ENCODE peak calls at places on chromosomes 2 and 18, in four cellular contexts. I, U, N and G are unnamed samples. For H3K9me3, the result is how much of the 10 kb centered on the place peaks cover.

GRCh38 chr18:4074647-4075046 is 380.5 kb downstream of the DLGAP1 start:
- DNase-seq in I (peak), U (no peak), N (no peak), G (no peak)

GRCh38 chr2:230757476-230757875 is 44.8 kb downstream of the CAB39 start:
- DNase-seq in I (peak), U (no peak), N (peak), G (no peak)

GRCh38 chr2:111209045-111209514 is 88.4 kb downstream of the BCL2L11 start:
- DNase-seq in I (peak), U (no peak), N (peak), G (no peak)

GRCh38 chr2:178279636-178280035 is 85.3 kb downstream of the OSBPL6 start:
- DNase-seq in I (no peak), U (no peak), N (no peak), G (no peak)

GRCh38 chr18:45865466-45865865 is 40.0 kb downstream of the SIGLEC15 start:
- DNase-seq in I (no peak), U (no peak), N (no peak), G (no peak)

GRCh38 chr18:61582205-61582710 is 249.0 kb downstream of the CDH20 start:
- DNase-seq in I (no peak), U (no peak), N (no peak), G (no peak)

GRCh38 chr2:121236101-121236640 is 48.8 kb downstream of the TFCP2L1 start:
- DNase-seq in I (no peak), U (no peak), N (no peak), G (peak)

GRCh38 chr2:172095146-172095904 is 7.4 kb downstream of the DLX2 start:
- DNase-seq in I (peak), U (peak), N (peak), G (peak)

GRCh38 chr2:234741976-234742375 is 209.8 kb upstream of the SH3BP4 start:
- DNase-seq in I (peak), U (no peak), N (no peak), G (no peak)

GRCh38 chr2:235533203-235533602 is 39.4 kb downstream of the AGAP1 start:
- DNase-seq in I (no peak), U (no peak), N (no peak), G (no peak)

GRCh38 chr2:236866542-236867340 is 218.9 kb upstream of the COPS8 start:
- DNase-seq in I (no peak), U (no peak), N (no peak), G (no peak)

GRCh38 chr2:219019436-219019835 is 21.9 kb downstream of the CFAP65 start:
- DNase-seq in I (no peak), U (no peak), N (no peak), G (peak)

GRCh38 chr18:74990563-74991081 is 218.3 kb downstream of the PTGR3 start:
- DNase-seq in I (peak), U (no peak), N (peak), G (no peak)

GRCh38 chr2:40343904-40344303 is 108.0 kb downstream of the SLC8A1 start:
- DNase-seq in I (peak), U (peak), N (peak), G (no peak)

GRCh38 chr2:3769766-3770165 is 66.4 kb downstream of the DCDC2C start:
- DNase-seq in I (peak), U (no peak), N (no peak), G (no peak)

GRCh38 chr2:195636890-195637289 is 20.1 kb upstream of the SLC39A10 start:
- DNase-seq in I (peak), U (no peak), N (no peak), G (no peak)

GRCh38 chr2:85191157-85191556 is 58.0 kb downstream of the TCF7L1 start:
- DNase-seq in I (no peak), U (no peak), N (no peak), G (no peak)

GRCh38 chr2:77767388-77768076 is 245.4 kb upstream of the LRRTM4 start:
- DNase-seq in I (no peak), U (no peak), N (no peak), G (no peak)

GRCh38 chr18:23822590-23823385 is 133.5 kb downstream of the LAMA3 start:
- DNase-seq in I (peak), U (no peak), N (no peak), G (no peak)

GRCh38 chr18:48455555-48456478 is 46.6 kb upstream of the ZBTB7C start:
- DNase-seq in I (peak), U (no peak), N (peak), G (peak)

GRCh38 chr2:9095690-9096089 is 92.2 kb upstream of the MBOAT2 start:
- DNase-seq in I (peak), U (no peak), N (peak), G (peak)

GRCh38 chr18:32049393-32050161 is 31.0 kb downstream of the RNF125 start:
- DNase-seq in I (no peak), U (peak), N (no peak), G (no peak)

GRCh38 chr2:73944714-73945113 is 18.0 kb downstream of the DGUOK start:
- DNase-seq in I (no peak), U (no peak), N (no peak), G (no peak)

GRCh38 chr2:232385660-232386489 is 7.3 kb downstream of the ALPP start:
- DNase-seq in I (peak), U (peak), N (peak), G (no peak)

GRCh38 chr2:65370387-65371093 is 61.9 kb downstream of the SPRED2 start:
- DNase-seq in I (no peak), U (no peak), N (peak), G (no peak)

GRCh38 chr2:212361174-212361756 is 177.3 kb downstream of the ERBB4 start:
- DNase-seq in I (no peak), U (no peak), N (no peak), G (no peak)

GRCh38 chr2:162416446-162416845 is 72.5 kb downstream of the GCA start:
- DNase-seq in I (no peak), U (no peak), N (no peak), G (no peak)

GRCh38 chr2:181859123-181859522 is 32.4 kb upstream of the ITPRID2 start:
- DNase-seq in I (no peak), U (no peak), N (no peak), G (no peak)

GRCh38 chr2:156826342-156826933 is 390.3 kb downstream of the GPD2 start:
- DNase-seq in I (peak), U (no peak), N (peak), G (no peak)

GRCh38 chr2:63790913-63791312 is 50.8 kb upstream of the UGP2 start:
- DNase-seq in I (peak), U (peak), N (peak), G (no peak)

GRCh38 chr2:217222511-217222910 is 362.6 kb upstream of the TNP1 start:
- DNase-seq in I (peak), U (no peak), N (no peak), G (no peak)

GRCh38 chr2:67628892-67629291 is 231.8 kb downstream of the ETAA1 start:
- DNase-seq in I (no peak), U (no peak), N (no peak), G (no peak)
- H3K4me3 ChIP-seq in I (no peak), U (no peak), N (no peak), G (no peak)

DNA sequence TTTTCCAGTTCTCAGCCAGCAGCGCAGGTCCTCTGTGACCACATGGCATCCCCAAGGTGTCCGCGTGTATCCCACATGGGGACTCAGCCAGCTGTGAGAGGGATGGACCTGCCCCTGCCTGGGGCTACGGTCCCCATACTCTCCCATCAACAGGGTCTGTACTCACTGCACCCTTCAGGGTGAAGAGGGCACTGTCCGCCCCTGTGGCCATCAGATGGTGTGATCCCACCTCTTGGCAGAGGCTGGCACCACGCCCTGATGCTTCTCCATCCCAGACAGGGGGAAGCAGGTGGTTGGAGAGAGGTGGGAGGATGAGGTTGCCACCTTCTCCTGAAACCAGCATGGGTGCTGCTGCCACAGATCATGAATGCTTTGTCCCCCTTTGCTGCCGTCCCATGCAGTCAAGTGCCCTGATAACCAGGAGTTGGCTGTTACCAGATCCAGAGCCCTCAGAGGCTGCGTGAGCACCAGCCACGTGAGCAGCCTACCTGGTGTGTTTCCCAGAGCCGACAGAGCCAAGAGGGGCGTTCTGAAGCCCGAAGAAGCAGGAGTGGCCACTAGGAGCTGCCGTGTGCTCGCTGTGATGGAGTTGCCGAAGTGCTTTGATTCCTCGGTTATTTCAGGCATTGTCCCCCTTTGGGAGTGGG is 93.9 kb downstream of the SH3RF3 start:
- DNase-seq in I (no peak), U (no peak), N (no peak), G (no peak)
- TF ChIP-seq CTCF in I (no peak), U (no peak), N (peak), G (no peak)

GRCh38 chr2:116162395-116162794 is 1652.1 kb upstream of the DDX18 start:
- DNase-seq in I (no peak), U (no peak), N (no peak), G (no peak)
- H3K9me3 ChIP-seq in I (under half), U (under half), N (under half), G (under half)

GRCh38 chr2:200324362-200324761 is 17.9 kb downstream of the SPATS2L start:
- DNase-seq in I (no peak), U (no peak), N (no peak), G (no peak)
- H3K4me3 ChIP-seq in I (no peak), U (no peak), N (no peak), G (no peak)

GRCh38 chr2:112685167-112685884 is 35.5 kb upstream of the NT5DC4 start:
- DNase-seq in I (no peak), U (peak), N (no peak), G (no peak)
- TF ChIP-seq CTCF in I (no peak), U (no peak), N (no peak), G (no peak)

DNA sequence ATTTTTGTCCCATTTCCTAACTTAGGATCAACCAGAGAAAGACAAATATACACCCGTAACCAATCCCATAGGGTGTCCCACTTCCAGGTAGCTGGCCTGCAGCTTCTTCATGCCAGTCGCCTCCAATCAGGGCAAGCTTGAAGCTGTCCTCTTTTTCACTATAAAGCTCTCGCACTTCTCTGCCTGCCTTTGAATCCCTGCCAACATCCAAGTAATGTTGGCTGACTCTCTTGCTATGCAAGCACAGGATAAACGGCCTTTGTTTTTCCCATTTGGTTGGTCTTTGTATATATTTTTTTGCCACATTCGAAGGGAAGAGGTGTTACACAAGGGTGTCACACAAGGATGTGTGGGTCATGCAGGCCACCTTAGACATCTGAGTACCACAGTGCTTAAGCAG is 388.8 kb downstream of the CBLN2 start:
- DNase-seq in I (no peak), U (no peak), N (no peak), G (no peak)
- H3K9me3 ChIP-seq in I (under half), U (under half), N (under half), G (under half)

DNA sequence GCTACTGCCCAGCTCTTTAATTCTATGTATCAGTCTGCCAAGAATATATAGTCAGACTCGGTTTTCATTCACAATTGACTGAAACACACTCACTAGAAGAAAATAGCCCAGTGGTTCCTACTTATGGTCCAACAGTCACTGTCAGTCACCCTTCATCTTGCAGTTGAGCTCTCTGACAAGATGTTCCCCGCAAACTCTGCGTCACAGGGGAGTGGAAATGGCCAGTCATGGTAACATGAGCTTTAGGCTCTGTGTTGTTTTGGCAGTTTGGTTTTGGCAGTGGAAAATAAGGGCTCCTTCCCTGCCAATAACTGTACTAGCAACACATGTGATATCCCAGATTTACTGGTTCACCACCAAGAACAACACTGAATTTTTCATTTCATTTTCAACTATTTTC is 122.5 kb downstream of the PRPF40A start:
- DNase-seq in I (peak), U (no peak), N (peak), G (no peak)
- H3K4me3 ChIP-seq in I (no peak), U (no peak), N (no peak), G (no peak)

GRCh38 chr2:83196225-83196624 is 1262.9 kb downstream of the SUCLG1 start:
- DNase-seq in I (peak), U (peak), N (peak), G (no peak)
- TF ChIP-seq CTCF in I (peak), U (no peak), N (peak), G (peak)